ENCODE peak calls at places on chromosome 14, in eight cellular contexts. Z is IMR-90, S is HCT116, J is A549, R is sigmoid colon, A is endothelial cell of umbilical vein, G is prostate gland, M is heart left ventricle. F is an unnamed sample. For H3K4me1, the result is how much of the 10 kb centered on the place peaks cover.

GRCh38 chr14:92253381-92253894 is 69.5 kb upstream of the SLC24A4 start:
- DNase-seq in Z (no peak), S (no peak), J (no peak), R (no peak), A (no peak), G (no peak), M (no peak), F (no peak)

GRCh38 chr14:99066378-99066777 is 205.6 kb downstream of the BCL11B start:
- DNase-seq in Z (no peak), S (no peak), J (no peak), R (no peak), A (no peak), G (no peak), M (no peak), F (no peak)

GRCh38 chr14:92958373-92959188 is 35.6 kb downstream of the CHGA start:
- DNase-seq in Z (no peak), S (no peak), J (no peak), R (no peak), A (no peak), G (no peak), M (no peak), F (no peak)

GRCh38 chr14:67137744-67138371 is 51.4 kb upstream of the GARIN2 start:
- DNase-seq in Z (peak), S (no peak), J (peak), R (no peak), A (peak), G (no peak), M (no peak), F (no peak)

GRCh38 chr14:56098021-56098420 is 20.2 kb upstream of the PELI2 start:
- DNase-seq in Z (no peak), S (no peak), J (no peak), R (no peak), A (no peak), G (no peak), M (no peak), F (no peak)

GRCh38 chr14:90599339-90599738 is 202.5 kb downstream of the CALM1 start:
- DNase-seq in Z (no peak), S (no peak), J (no peak), R (peak), A (no peak), G (no peak), M (no peak), F (no peak)

GRCh38 chr14:74667758-74668157 is 45.1 kb downstream of the AREL1 start:
- DNase-seq in Z (peak), S (no peak), J (no peak), R (no peak), A (peak), G (no peak), M (no peak), F (no peak)

GRCh38 chr14:102590667-102591099 is 1.8 kb upstream of the RCOR1 start:
- DNase-seq in Z (peak), S (peak), J (peak), R (no peak), A (peak), G (no peak), M (peak), F (peak)

GRCh38 chr14:103347091-103347815 is 13.2 kb downstream of the EIF5 start:
- DNase-seq in Z (no peak), S (no peak), J (no peak), R (no peak), A (no peak), G (no peak), M (no peak), F (no peak)

GRCh38 chr14:21068521-21069387 is 1.4 kb upstream of the ARHGEF40 start:
- DNase-seq in Z (peak), S (peak), J (peak), R (peak), A (peak), G (peak), M (peak), F (peak)

GRCh38 chr14:103118019-103118662 is 5.1 kb upstream of the TNFAIP2 start:
- DNase-seq in Z (peak), S (no peak), J (no peak), R (peak), A (peak), G (no peak), M (peak), F (no peak)

GRCh38 chr14:101073598-101073965 is 170.1 kb upstream of the RTL1 start:
- DNase-seq in Z (no peak), S (no peak), J (no peak), R (no peak), A (no peak), G (no peak), M (no peak), F (peak)

GRCh38 chr14:101174980-101175606 is 271.6 kb upstream of the RTL1 start:
- DNase-seq in Z (no peak), S (no peak), J (no peak), R (no peak), A (no peak), G (no peak), M (no peak), F (peak)

GRCh38 chr14:99040047-99040446 is 231.9 kb downstream of the BCL11B start:
- DNase-seq in Z (no peak), S (no peak), J (no peak), R (no peak), A (no peak), G (no peak), M (no peak), F (no peak)

GRCh38 chr14:33978892-33979612 is 28.2 kb upstream of the EGLN3 start:
- DNase-seq in Z (no peak), S (no peak), J (no peak), R (no peak), A (no peak), G (no peak), M (no peak), F (no peak)

GRCh38 chr14:99266181-99267178 is 5.5 kb downstream of the BCL11B start:
- DNase-seq in Z (peak), S (peak), J (peak), R (peak), A (peak), G (peak), M (peak), F (peak)

GRCh38 chr14:51738754-51739153 is 87.0 kb downstream of the FRMD6 start:
- DNase-seq in Z (no peak), S (peak), J (peak), R (no peak), A (no peak), G (no peak), M (no peak), F (no peak)

GRCh38 chr14:39279515-39279914 is 45.8 kb downstream of the MIA2 start:
- DNase-seq in Z (no peak), S (no peak), J (no peak), R (no peak), A (no peak), G (no peak), M (no peak), F (no peak)

GRCh38 chr14:35420036-35420811 is 15.7 kb upstream of the NFKBIA start:
- DNase-seq in Z (peak), S (no peak), J (no peak), R (no peak), A (no peak), G (no peak), M (no peak), F (no peak)

GRCh38 chr14:22888662-22889061 is 5.6 kb downstream of the REM2 start:
- DNase-seq in Z (no peak), S (no peak), J (no peak), R (no peak), A (no peak), G (no peak), M (no peak), F (no peak)

GRCh38 chr14:84622357-84622756 is 907.6 kb upstream of the FLRT2 start:
- DNase-seq in Z (no peak), S (no peak), J (no peak), R (no peak), A (peak), G (no peak), M (no peak), F (no peak)

GRCh38 chr14:101732128-101732527 is 29.4 kb upstream of the PPP2R5C start:
- DNase-seq in Z (no peak), S (peak), J (no peak), R (no peak), A (no peak), G (no peak), M (no peak), F (no peak)

GRCh38 chr14:92274055-92274454 is 48.9 kb upstream of the SLC24A4 start:
- DNase-seq in Z (no peak), S (no peak), J (no peak), R (no peak), A (no peak), G (no peak), M (no peak), F (no peak)

GRCh38 chr14:48398675-48399282 is 723.4 kb upstream of the MDGA2 start:
- DNase-seq in Z (peak), S (peak), J (peak), R (no peak), A (peak), G (no peak), M (no peak), F (no peak)

GRCh38 chr14:92676448-92677086 is 71.9 kb downstream of the LGMN start:
- DNase-seq in Z (no peak), S (no peak), J (no peak), R (peak), A (no peak), G (no peak), M (no peak), F (no peak)

GRCh38 chr14:56273949-56274348 is 155.7 kb downstream of the PELI2 start:
- DNase-seq in Z (no peak), S (no peak), J (no peak), R (no peak), A (no peak), G (no peak), M (no peak), F (no peak)

GRCh38 chr14:59482471-59483331 is 1.5 kb downstream of the L3HYPDH start:
- DNase-seq in Z (peak), S (peak), J (peak), R (no peak), A (peak), G (peak), M (no peak), F (no peak)

GRCh38 chr14:100383727-100384158 is 60.6 kb downstream of the SLC25A47 start:
- DNase-seq in Z (peak), S (no peak), J (peak), R (peak), A (peak), G (peak), M (peak), F (peak)

GRCh38 chr14:93239869-93240677 is 33.0 kb downstream of the UBR7 start:
- DNase-seq in Z (peak), S (peak), J (peak), R (no peak), A (no peak), G (no peak), M (no peak), F (no peak)

GRCh38 chr14:23067847-23068791 is 10.8 kb upstream of the CDH24 start:
- DNase-seq in Z (no peak), S (no peak), J (no peak), R (no peak), A (no peak), G (no peak), M (no peak), F (peak)

GRCh38 chr14:30756594-30756993 is 117.8 kb upstream of the COCH start:
- DNase-seq in Z (no peak), S (no peak), J (no peak), R (no peak), A (no peak), G (no peak), M (no peak), F (no peak)

GRCh38 chr14:29098625-29099024 is 332.0 kb downstream of the FOXG1 start:
- DNase-seq in Z (no peak), S (no peak), J (no peak), R (no peak), A (no peak), G (no peak), M (no peak), F (no peak)

GRCh38 chr14:22737052-22737451 is 29.4 kb upstream of the OXA1L start:
- DNase-seq in Z (no peak), S (no peak), J (no peak), R (no peak), A (no peak), G (no peak), M (no peak), F (no peak)

GRCh38 chr14:74251546-74252030 is 12.3 kb downstream of the VSX2 start:
- DNase-seq in Z (peak), S (peak), J (peak), R (peak), A (peak), G (peak), M (peak), F (peak)

GRCh38 chr14:50901361-50901760 is 29.5 kb downstream of the ABHD12B start:
- DNase-seq in Z (no peak), S (no peak), J (no peak), R (no peak), A (no peak), G (no peak), M (no peak), F (no peak)

GRCh38 chr14:90692061-90692460 is 124.2 kb downstream of the TTC7B start:
- DNase-seq in Z (peak), S (no peak), J (no peak), R (no peak), A (no peak), G (no peak), M (no peak), F (no peak)

GRCh38 chr14:95763875-95764274 is 50.0 kb upstream of the TCL1A start:
- DNase-seq in Z (no peak), S (no peak), J (no peak), R (no peak), A (no peak), G (no peak), M (no peak), F (no peak)

GRCh38 chr14:100533647-100534485 is 53.4 kb downstream of the BEGAIN start:
- DNase-seq in Z (no peak), S (no peak), J (no peak), R (peak), A (no peak), G (peak), M (peak), F (peak)

GRCh38 chr14:88005050-88005481 is at the start of gene GPR65:
- DNase-seq in Z (no peak), S (no peak), J (no peak), R (no peak), A (no peak), G (no peak), M (no peak), F (peak)

DNA sequence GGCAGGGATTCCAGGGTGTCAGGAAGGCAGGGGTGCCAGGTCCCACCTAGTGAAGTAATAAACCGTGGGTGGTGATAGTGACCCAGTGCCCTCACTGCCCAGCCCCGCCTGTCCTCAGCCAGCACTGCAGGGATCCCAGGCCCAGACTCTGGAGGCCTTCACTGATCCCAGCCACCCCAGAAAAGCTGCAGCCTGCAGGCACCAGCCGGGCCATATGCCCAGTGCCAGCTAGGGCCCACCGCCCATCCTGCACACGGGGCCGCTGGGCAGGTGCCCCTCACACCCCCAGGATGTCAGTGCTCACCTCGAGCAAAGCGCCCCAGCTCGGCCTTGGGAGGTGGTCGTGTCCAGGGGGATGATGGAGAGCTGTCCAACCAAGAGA is 400.7 kb downstream of the TMEM121 start:
- DNase-seq in Z (no peak), S (no peak), J (no peak), R (no peak), A (no peak), G (no peak), M (no peak), F (peak)
- TF ChIP-seq POLR2A in Z (no peak), S (no peak), J (no peak), R (no peak), A (no peak), G (no peak), M (no peak), F (no peak)

GRCh38 chr14:64689292-64689691 is 14.9 kb upstream of the PLEKHG3 start:
- DNase-seq in Z (no peak), S (no peak), J (no peak), R (no peak), A (no peak), G (no peak), M (no peak), F (no peak)

GRCh38 chr14:64693766-64694165 is 10.5 kb upstream of the PLEKHG3 start:
- DNase-seq in Z (no peak), S (no peak), J (no peak), R (no peak), A (no peak), G (no peak), M (no peak), F (peak)

GRCh38 chr14:64692597-64693350 is 11.4 kb upstream of the PLEKHG3 start:
- DNase-seq in Z (no peak), S (no peak), J (no peak), R (no peak), A (no peak), G (no peak), M (no peak), F (peak)

GRCh38 chr14:64695071-64695470 is 9.2 kb upstream of the PLEKHG3 start:
- DNase-seq in Z (no peak), S (no peak), J (no peak), R (no peak), A (no peak), G (no peak), M (no peak), F (peak)

DNA sequence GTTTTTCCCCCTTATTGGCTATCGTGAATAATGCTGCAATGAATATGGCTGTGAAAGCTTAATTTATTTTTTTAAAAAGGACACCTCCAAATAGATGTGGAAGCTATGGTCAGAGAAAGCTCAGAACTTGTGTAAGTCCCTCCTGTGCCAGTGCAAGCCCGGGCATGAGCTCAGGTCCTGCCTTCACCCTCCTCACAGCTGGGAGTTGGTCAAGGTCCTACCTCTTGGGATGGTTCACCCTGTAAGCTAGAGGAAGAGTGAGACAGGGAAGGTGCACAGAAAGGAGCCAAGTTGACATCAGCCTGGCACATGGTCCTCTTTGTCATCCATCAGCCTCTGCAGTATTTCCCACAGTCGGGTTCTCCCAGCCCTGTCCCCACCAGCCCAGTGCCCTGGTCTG is 12.0 kb upstream of the PLEKHG3 start:
- DNase-seq in Z (no peak), S (no peak), J (no peak), R (no peak), A (no peak), G (no peak), M (no peak), F (no peak)
- H3K4me1 ChIP-seq in Z (under half), S (under half), J (under half), R (under half), A (under half), G (under half), M (under half), F (under half)

DNA sequence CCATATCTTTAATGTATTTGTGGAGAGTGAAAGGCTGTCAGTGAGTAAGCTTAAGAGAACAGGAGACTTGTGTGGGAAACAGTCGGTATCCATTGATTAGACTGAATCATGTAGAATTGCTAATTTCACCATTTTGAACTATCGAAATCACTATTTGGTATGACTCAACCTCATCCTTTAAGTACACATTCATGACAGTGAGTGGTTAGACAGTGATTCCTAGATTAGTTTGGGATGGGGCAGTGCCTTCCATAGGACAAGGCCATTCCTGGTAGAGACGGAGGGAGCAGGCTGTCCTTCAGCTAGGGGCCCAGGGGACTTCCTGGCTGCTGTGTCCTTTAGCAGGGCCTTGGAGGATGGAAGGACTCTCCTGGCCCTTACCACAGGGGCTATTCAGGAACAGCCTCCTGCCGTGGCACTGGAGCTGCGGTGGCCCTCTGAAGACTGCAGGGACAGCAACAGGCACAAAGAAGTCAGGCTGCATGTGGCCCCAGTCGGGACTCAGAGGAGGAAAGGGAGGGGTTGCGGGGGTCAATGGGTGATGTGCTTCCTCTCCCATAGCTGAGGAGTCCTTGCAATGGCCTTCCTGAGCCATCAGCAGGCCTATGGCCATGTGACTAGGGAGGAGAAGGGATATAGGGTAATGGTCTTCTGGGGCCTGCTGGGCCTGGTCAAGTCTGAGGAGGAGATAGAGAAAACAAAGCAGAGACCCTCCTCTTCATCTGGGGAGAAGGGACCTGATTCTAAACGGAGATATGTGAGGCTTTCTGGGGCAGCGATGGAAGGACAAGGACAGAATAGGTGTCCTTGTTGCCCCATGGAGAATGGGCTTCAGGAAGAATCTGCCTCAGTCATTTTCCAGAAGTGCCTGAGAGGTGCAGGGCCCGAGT is 11.2 kb downstream of the SERPINA1 start:
- DNase-seq in Z (no peak), S (no peak), J (no peak), R (peak), A (no peak), G (no peak), M (no peak), F (no peak)
- TF ChIP-seq POLR2A in Z (no peak), S (no peak), J (no peak), R (no peak), A (no peak), G (no peak), M (no peak), F (no peak)

DNA sequence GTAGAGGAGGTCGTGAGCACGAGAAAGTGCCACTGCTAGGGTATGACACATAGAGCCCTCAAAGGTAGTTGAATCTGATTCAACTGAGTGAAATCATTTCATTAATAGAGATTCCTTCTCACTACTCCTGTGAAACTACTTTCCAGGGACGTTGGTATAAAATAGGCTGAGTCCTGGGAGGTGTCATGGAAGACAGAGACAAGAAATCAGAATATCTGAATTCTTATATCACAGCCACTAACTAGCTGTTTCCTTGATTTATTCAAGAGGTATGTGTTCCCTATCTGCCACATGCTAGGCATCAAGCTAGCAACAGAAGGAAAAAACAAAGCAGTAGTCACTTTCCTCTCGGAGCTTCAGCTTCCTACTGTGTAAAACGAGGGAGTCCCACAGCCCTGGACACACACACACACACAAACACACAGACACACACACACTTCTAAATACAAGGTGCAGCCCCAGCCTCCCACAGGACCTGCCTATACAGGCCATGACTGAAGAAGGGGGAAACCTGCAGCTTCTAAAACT is 89.2 kb downstream of the DPF3 start:
- DNase-seq in Z (no peak), S (no peak), J (no peak), R (no peak), A (peak), G (no peak), M (no peak), F (no peak)
- H3K4me1 ChIP-seq in Z (under half), S (under half), J (under half), R (under half), A (under half), G (under half), M (half or more), F (under half)

F was measured in Peyer's patch.